ENCODE peak calls at places on chromosomes 4 and X, in six cellular contexts. One of them, this sample, is unnamed.

GRCh38 chr4:182578402-182578801 is 335.2 kb downstream of the TENM3 start:
- DNase-seq in activated CD4-positive, alpha-beta T cell treated with anti-CD3 and anti-CD28 coated beads, Interleukin-2, amount 50 U/mL, for 4 hours: no peak
- DNase-seq in HEK293T: no peak
- DNase-seq in fibroblast of mammary gland: peak; percentile 84
- DNase-seq in activated CD8-positive, alpha-beta memory T cell treated with anti-CD3 and anti-CD28 coated beads, Interleukin-2, amount 50 U/mL, for 4 hours: no peak
- DNase-seq in nephron progenitor cell: no peak
- DNase-seq in this sample: peak; percentile 26

GRCh38 chr4:54556081-54556480 is 101.7 kb upstream of the KIT start:
- DNase-seq in activated CD4-positive, alpha-beta T cell treated with anti-CD3 and anti-CD28 coated beads, Interleukin-2, amount 50 U/mL, for 4 hours: no peak
- DNase-seq in HEK293T: no peak
- DNase-seq in fibroblast of mammary gland: no peak
- DNase-seq in activated CD8-positive, alpha-beta memory T cell treated with anti-CD3 and anti-CD28 coated beads, Interleukin-2, amount 50 U/mL, for 4 hours: no peak
- DNase-seq in nephron progenitor cell: no peak
- DNase-seq in this sample: no peak

GRCh38 chr4:75800972-75801371 is 76.6 kb downstream of the USO1 start:
- DNase-seq in activated CD4-positive, alpha-beta T cell treated with anti-CD3 and anti-CD28 coated beads, Interleukin-2, amount 50 U/mL, for 4 hours: no peak
- DNase-seq in HEK293T: no peak
- DNase-seq in fibroblast of mammary gland: no peak
- DNase-seq in activated CD8-positive, alpha-beta memory T cell treated with anti-CD3 and anti-CD28 coated beads, Interleukin-2, amount 50 U/mL, for 4 hours: no peak
- DNase-seq in nephron progenitor cell: no peak
- DNase-seq in this sample: no peak

GRCh38 chr4:55183926-55184599 is 58.7 kb upstream of the KDR start:
- DNase-seq in activated CD4-positive, alpha-beta T cell treated with anti-CD3 and anti-CD28 coated beads, Interleukin-2, amount 50 U/mL, for 4 hours: no peak
- DNase-seq in HEK293T: no peak
- DNase-seq in fibroblast of mammary gland: peak; percentile 98
- DNase-seq in activated CD8-positive, alpha-beta memory T cell treated with anti-CD3 and anti-CD28 coated beads, Interleukin-2, amount 50 U/mL, for 4 hours: no peak
- DNase-seq in nephron progenitor cell: no peak
- DNase-seq in this sample: peak; percentile 87

GRCh38 chr4:136900706-136901105 is 631.6 kb downstream of the PCDH18 start:
- DNase-seq in activated CD4-positive, alpha-beta T cell treated with anti-CD3 and anti-CD28 coated beads, Interleukin-2, amount 50 U/mL, for 4 hours: no peak
- DNase-seq in HEK293T: no peak
- DNase-seq in fibroblast of mammary gland: peak; percentile 34
- DNase-seq in activated CD8-positive, alpha-beta memory T cell treated with anti-CD3 and anti-CD28 coated beads, Interleukin-2, amount 50 U/mL, for 4 hours: no peak
- DNase-seq in nephron progenitor cell: no peak
- DNase-seq in this sample: no peak

GRCh38 chr4:74738756-74739155 is 55.6 kb downstream of the BTC start:
- DNase-seq in activated CD4-positive, alpha-beta T cell treated with anti-CD3 and anti-CD28 coated beads, Interleukin-2, amount 50 U/mL, for 4 hours: no peak
- DNase-seq in HEK293T: no peak
- DNase-seq in fibroblast of mammary gland: peak; percentile 75
- DNase-seq in activated CD8-positive, alpha-beta memory T cell treated with anti-CD3 and anti-CD28 coated beads, Interleukin-2, amount 50 U/mL, for 4 hours: no peak
- DNase-seq in nephron progenitor cell: no peak
- DNase-seq in this sample: no peak

GRCh38 chr4:13541720-13542576 is 2.4 kb downstream of the NKX3-2 start:
- DNase-seq in activated CD4-positive, alpha-beta T cell treated with anti-CD3 and anti-CD28 coated beads, Interleukin-2, amount 50 U/mL, for 4 hours: no peak
- DNase-seq in HEK293T: no peak
- DNase-seq in fibroblast of mammary gland: no peak
- DNase-seq in activated CD8-positive, alpha-beta memory T cell treated with anti-CD3 and anti-CD28 coated beads, Interleukin-2, amount 50 U/mL, for 4 hours: no peak
- DNase-seq in nephron progenitor cell: peak; percentile 55
- DNase-seq in this sample: no peak

GRCh38 chr4:5812506-5813229 is 80.2 kb downstream of the CRMP1 start:
- DNase-seq in activated CD4-positive, alpha-beta T cell treated with anti-CD3 and anti-CD28 coated beads, Interleukin-2, amount 50 U/mL, for 4 hours: no peak
- DNase-seq in HEK293T: peak; percentile 69
- DNase-seq in fibroblast of mammary gland: peak; percentile 84
- DNase-seq in activated CD8-positive, alpha-beta memory T cell treated with anti-CD3 and anti-CD28 coated beads, Interleukin-2, amount 50 U/mL, for 4 hours: no peak
- DNase-seq in nephron progenitor cell: peak; percentile 45
- DNase-seq in this sample: peak; percentile 62

GRCh38 chr4:22500831-22501714 is 14.8 kb downstream of the ADGRA3 start:
- DNase-seq in activated CD4-positive, alpha-beta T cell treated with anti-CD3 and anti-CD28 coated beads, Interleukin-2, amount 50 U/mL, for 4 hours: no peak
- DNase-seq in HEK293T: no peak
- DNase-seq in fibroblast of mammary gland: peak; percentile 63
- DNase-seq in activated CD8-positive, alpha-beta memory T cell treated with anti-CD3 and anti-CD28 coated beads, Interleukin-2, amount 50 U/mL, for 4 hours: no peak
- DNase-seq in nephron progenitor cell: no peak
- DNase-seq in this sample: peak; percentile 66

GRCh38 chr4:37892641-37893040 is 1.8 kb downstream of the TBC1D1 start:
- DNase-seq in activated CD4-positive, alpha-beta T cell treated with anti-CD3 and anti-CD28 coated beads, Interleukin-2, amount 50 U/mL, for 4 hours: peak; percentile 55
- DNase-seq in HEK293T: no peak
- DNase-seq in fibroblast of mammary gland: no peak
- DNase-seq in activated CD8-positive, alpha-beta memory T cell treated with anti-CD3 and anti-CD28 coated beads, Interleukin-2, amount 50 U/mL, for 4 hours: peak; percentile 54
- DNase-seq in nephron progenitor cell: no peak
- DNase-seq in this sample: no peak

GRCh38 chr4:14908635-14909034 is 93.6 kb upstream of the CPEB2 start:
- DNase-seq in activated CD4-positive, alpha-beta T cell treated with anti-CD3 and anti-CD28 coated beads, Interleukin-2, amount 50 U/mL, for 4 hours: no peak
- DNase-seq in HEK293T: no peak
- DNase-seq in fibroblast of mammary gland: peak; percentile 30
- DNase-seq in activated CD8-positive, alpha-beta memory T cell treated with anti-CD3 and anti-CD28 coated beads, Interleukin-2, amount 50 U/mL, for 4 hours: no peak
- DNase-seq in nephron progenitor cell: no peak
- DNase-seq in this sample: peak; percentile 12

GRCh38 chr4:91113130-91113706 is 986.0 kb downstream of the CCSER1 start:
- DNase-seq in activated CD4-positive, alpha-beta T cell treated with anti-CD3 and anti-CD28 coated beads, Interleukin-2, amount 50 U/mL, for 4 hours: no peak
- DNase-seq in HEK293T: peak; percentile 42
- DNase-seq in fibroblast of mammary gland: peak; percentile 25
- DNase-seq in activated CD8-positive, alpha-beta memory T cell treated with anti-CD3 and anti-CD28 coated beads, Interleukin-2, amount 50 U/mL, for 4 hours: no peak
- DNase-seq in nephron progenitor cell: no peak
- DNase-seq in this sample: peak; percentile 28

GRCh38 chr4:5647351-5647750 is 61.0 kb downstream of the EVC2 start:
- DNase-seq in activated CD4-positive, alpha-beta T cell treated with anti-CD3 and anti-CD28 coated beads, Interleukin-2, amount 50 U/mL, for 4 hours: no peak
- DNase-seq in HEK293T: no peak
- DNase-seq in fibroblast of mammary gland: no peak
- DNase-seq in activated CD8-positive, alpha-beta memory T cell treated with anti-CD3 and anti-CD28 coated beads, Interleukin-2, amount 50 U/mL, for 4 hours: no peak
- DNase-seq in nephron progenitor cell: no peak
- DNase-seq in this sample: no peak

GRCh38 chrX:72685810-72686465 is 28.2 kb downstream of the PHKA1 start:
- DNase-seq in activated CD4-positive, alpha-beta T cell treated with anti-CD3 and anti-CD28 coated beads, Interleukin-2, amount 50 U/mL, for 4 hours: no peak
- DNase-seq in HEK293T: no peak
- DNase-seq in fibroblast of mammary gland: peak; percentile 38
- DNase-seq in activated CD8-positive, alpha-beta memory T cell treated with anti-CD3 and anti-CD28 coated beads, Interleukin-2, amount 50 U/mL, for 4 hours: no peak
- DNase-seq in nephron progenitor cell: no peak
- DNase-seq in this sample: peak; percentile 81

GRCh38 chr4:150078996-150079581 is 844 bp downstream of the DCLK2 start:
- DNase-seq in activated CD4-positive, alpha-beta T cell treated with anti-CD3 and anti-CD28 coated beads, Interleukin-2, amount 50 U/mL, for 4 hours: no peak
- DNase-seq in HEK293T: peak; percentile 55
- DNase-seq in fibroblast of mammary gland: peak; percentile 44
- DNase-seq in activated CD8-positive, alpha-beta memory T cell treated with anti-CD3 and anti-CD28 coated beads, Interleukin-2, amount 50 U/mL, for 4 hours: no peak
- DNase-seq in nephron progenitor cell: peak; percentile 42
- DNase-seq in this sample: no peak